ENCODE peak calls at places on chromosome 2, in four cellular contexts. X is GM12865, S is endodermal cell, M is astrocyte of the cerebellum. R is an unnamed sample.

GRCh38 chr2:74528600-74529356 is 728 bp downstream of the AUP1 start:
- DNase-seq in M (no peak), X (peak), S (no peak), R (peak)

GRCh38 chr2:58950795-58951462 is 709.8 kb upstream of the FANCL start:
- DNase-seq in S (no peak), X (no peak), M (no peak), R (no peak)

GRCh38 chr2:225429718-225430117 is 30.2 kb downstream of the NYAP2 start:
- DNase-seq in M (peak), X (no peak), S (no peak), R (no peak)

GRCh38 chr2:61898810-61899209 is 6.7 kb upstream of the COMMD1 start:
- DNase-seq in X (peak), M (no peak), S (no peak), R (no peak)

GRCh38 chr2:208156439-208156838 is 7.0 kb downstream of the CRYGA start:
- DNase-seq in M (no peak), X (no peak), S (no peak), R (no peak)

GRCh38 chr2:80217446-80217845 is 87.1 kb downstream of the LRRTM1 start:
- DNase-seq in X (no peak), M (no peak), S (no peak), R (no peak)

GRCh38 chr2:238570926-238571325 is 144.2 kb downstream of the ASB1 start:
- DNase-seq in X (no peak), M (no peak), S (no peak), R (no peak)

GRCh38 chr2:59390581-59390980 is 1149.5 kb upstream of the FANCL start:
- DNase-seq in M (no peak), X (no peak), S (no peak), R (no peak)

GRCh38 chr2:155412599-155412998 is 714.1 kb downstream of the KCNJ3 start:
- DNase-seq in M (no peak), X (peak), S (no peak), R (no peak)

GRCh38 chr2:241017228-241017940 is 19.0 kb downstream of the SNED1 start:
- DNase-seq in M (no peak), X (no peak), S (peak), R (no peak)

GRCh38 chr2:10022886-10023662 is 20.3 kb upstream of the KLF11 start:
- DNase-seq in S (no peak), X (no peak), M (no peak), R (peak)

GRCh38 chr2:46460241-46460921 is 19.0 kb upstream of the TMEM247 start:
- DNase-seq in X (no peak), S (no peak), M (no peak), R (no peak)

GRCh38 chr2:72991439-72991725 is 74.1 kb downstream of the EMX1 start:
- DNase-seq in S (peak), X (no peak), M (no peak), R (no peak)

GRCh38 chr2:156338578-156338977 is 6.1 kb upstream of the NR4A2 start:
- DNase-seq in M (no peak), X (no peak), S (no peak), R (no peak)

GRCh38 chr2:210477496-210477895 is 937 bp upstream of the LANCL1 start:
- DNase-seq in X (no peak), M (no peak), S (peak), R (no peak)

GRCh38 chr2:238269741-238270140 is 18.7 kb downstream of the PER2 start:
- DNase-seq in S (no peak), X (no peak), M (no peak), R (no peak)

DNA sequence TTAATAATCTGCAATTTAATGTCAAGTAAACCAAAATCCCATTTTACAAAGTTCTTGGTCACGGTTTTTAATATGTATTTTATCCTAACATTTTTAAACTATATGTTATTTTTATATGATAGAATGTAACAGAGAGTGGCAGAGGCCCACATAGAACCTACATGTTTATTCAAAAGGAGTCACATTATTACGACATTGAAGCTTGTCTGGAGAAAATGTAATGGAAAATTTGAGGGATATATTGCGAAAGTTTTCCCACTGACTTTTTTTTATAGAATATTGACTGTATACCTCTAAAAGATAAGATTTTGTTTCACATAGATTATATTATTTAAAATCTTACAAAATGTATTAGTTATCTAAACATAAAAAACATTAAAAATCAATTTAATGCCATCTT is 89.6 kb upstream of the COL3A1 start:
- DNase-seq in M (no peak), S (no peak), X (no peak), R (no peak)
- TF ChIP-seq CTCF in M (no peak), S (no peak), X (no peak), R (no peak)

GRCh38 chr2:142682528-142682927 is 194.9 kb upstream of the KYNU start:
- DNase-seq in M (peak), S (no peak), X (peak), R (no peak)
- TF ChIP-seq CTCF in M (peak), S (no peak), X (no peak), R (peak)

DNA sequence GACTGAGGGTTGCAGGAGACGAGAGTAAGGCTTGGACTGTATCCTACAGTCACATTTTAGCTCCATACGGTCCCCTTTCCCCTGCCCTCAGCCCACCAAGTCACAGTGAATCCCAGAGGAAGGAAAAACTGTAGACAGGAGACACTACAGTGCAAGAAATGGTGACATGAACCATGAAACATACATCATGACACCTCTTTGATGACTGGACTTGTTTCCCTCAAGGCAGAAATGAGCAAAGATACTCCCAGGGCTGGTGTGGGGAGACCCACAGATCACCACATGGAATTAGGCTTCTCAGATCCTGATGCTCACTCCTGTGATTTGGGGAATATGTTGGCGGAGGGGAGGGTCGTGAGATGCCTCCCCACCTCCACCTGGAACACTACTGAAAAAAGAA is 48.2 kb upstream of the SPP2 start:
- DNase-seq in X (no peak), S (no peak), M (no peak), R (no peak)
- TF ChIP-seq CTCF in X (no peak), S (no peak), M (no peak), R (no peak)

GRCh38 chr2:219498280-219499057 is at the start of gene GMPPA:
- DNase-seq in M (peak), X (peak), S (peak), R (peak)
- TF ChIP-seq CTCF in M (peak), X (no peak), S (peak), R (no peak)

GRCh38 chr2:11835403-11835802 is 89.0 kb downstream of the LPIN1 start:
- DNase-seq in X (no peak), M (no peak), S (no peak), R (no peak)
- TF ChIP-seq CTCF in X (no peak), M (no peak), S (peak), R (peak)

DNA sequence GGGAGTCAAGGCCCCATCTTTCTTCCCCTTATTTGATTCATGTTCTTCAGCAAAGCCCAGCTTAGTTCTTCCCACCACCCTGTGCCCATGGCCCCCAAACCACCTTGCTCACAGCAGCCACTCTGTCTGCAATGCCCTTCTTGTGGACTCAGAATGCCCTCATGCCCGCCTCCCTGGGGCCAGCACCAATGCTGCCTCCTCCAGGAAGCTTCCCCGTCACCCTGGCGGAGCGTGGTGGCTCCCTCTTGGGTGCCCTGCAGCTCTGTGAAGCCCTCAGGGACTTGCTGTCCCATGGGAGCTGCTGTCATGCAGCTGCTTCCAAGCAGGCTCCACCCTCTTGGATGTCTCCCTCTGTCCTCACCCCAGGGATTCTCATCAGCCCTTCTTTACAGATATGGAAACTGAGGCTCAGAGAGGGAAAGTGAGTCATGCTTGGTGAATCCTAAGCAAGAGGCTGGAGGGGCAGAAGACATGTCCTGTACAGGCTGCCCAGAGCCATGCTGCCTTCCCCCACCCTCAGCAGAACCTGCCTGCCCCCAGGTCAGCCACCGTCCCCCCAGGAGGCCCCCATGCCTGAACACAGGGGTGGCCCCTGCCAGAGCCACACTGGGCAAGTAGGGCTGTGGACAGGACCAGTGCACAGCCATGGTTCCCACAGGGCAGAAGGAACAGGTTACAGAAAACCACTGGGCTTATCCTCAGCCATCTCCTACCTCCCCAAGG is 11.8 kb upstream of the DUSP2 start:
- DNase-seq in S (peak), X (peak), M (no peak), R (peak)
- TF ChIP-seq CTCF in S (no peak), X (no peak), M (no peak), R (no peak)